ENCODE peak calls at places on chromosomes 12 and 14, in four cellular contexts. G is CD4-positive, CD25-positive, alpha-beta regulatory T cell; O is cardiac muscle cell; Y is A549. E is an unnamed sample.

GRCh38 chr12:78390920-78391319 is 473.7 kb upstream of the SYT1 start:
- DNase-seq in O (no peak), Y (no peak), G (no peak), E (no peak)

GRCh38 chr12:129887047-129887568 is 16.7 kb downstream of the TMEM132D start:
- DNase-seq in G (no peak), Y (no peak), O (no peak), E (no peak)

GRCh38 chr12:42705863-42706262 is 116.3 kb upstream of the PRICKLE1 start:
- DNase-seq in Y (no peak), O (peak; percentile 97), G (no peak), E (no peak)

GRCh38 chr12:100404769-100405407 is 48.0 kb downstream of the SLC17A8 start:
- DNase-seq in G (peak; percentile 47), Y (no peak), O (peak; percentile 54), E (peak; percentile 11)

GRCh38 chr12:74915718-74916117 is 293.9 kb downstream of the KCNC2 start:
- DNase-seq in Y (no peak), O (no peak), G (no peak), E (no peak)

GRCh38 chr14:51328089-51328941 is 88.3 kb downstream of the TMX1 start:
- DNase-seq in Y (no peak), G (peak; percentile 68), O (peak; percentile 56), E (no peak)

GRCh38 chr12:132530451-132530850 is 40.5 kb downstream of the FBRSL1 start:
- DNase-seq in O (no peak), G (no peak), Y (no peak), E (no peak)

GRCh38 chr12:115942346-115942745 is 335.1 kb downstream of the MED13L start:
- DNase-seq in Y (no peak), G (no peak), O (no peak), E (no peak)

GRCh38 chr14:100586520-100587247 is 533 bp downstream of the BEGAIN start:
- DNase-seq in O (peak; percentile 38), G (no peak), Y (peak; percentile 51), E (no peak)

GRCh38 chr12:4272976-4273650 is 449 bp upstream of the CCND2 start:
- DNase-seq in Y (no peak), O (no peak), G (peak; percentile 64), E (no peak)

DNA sequence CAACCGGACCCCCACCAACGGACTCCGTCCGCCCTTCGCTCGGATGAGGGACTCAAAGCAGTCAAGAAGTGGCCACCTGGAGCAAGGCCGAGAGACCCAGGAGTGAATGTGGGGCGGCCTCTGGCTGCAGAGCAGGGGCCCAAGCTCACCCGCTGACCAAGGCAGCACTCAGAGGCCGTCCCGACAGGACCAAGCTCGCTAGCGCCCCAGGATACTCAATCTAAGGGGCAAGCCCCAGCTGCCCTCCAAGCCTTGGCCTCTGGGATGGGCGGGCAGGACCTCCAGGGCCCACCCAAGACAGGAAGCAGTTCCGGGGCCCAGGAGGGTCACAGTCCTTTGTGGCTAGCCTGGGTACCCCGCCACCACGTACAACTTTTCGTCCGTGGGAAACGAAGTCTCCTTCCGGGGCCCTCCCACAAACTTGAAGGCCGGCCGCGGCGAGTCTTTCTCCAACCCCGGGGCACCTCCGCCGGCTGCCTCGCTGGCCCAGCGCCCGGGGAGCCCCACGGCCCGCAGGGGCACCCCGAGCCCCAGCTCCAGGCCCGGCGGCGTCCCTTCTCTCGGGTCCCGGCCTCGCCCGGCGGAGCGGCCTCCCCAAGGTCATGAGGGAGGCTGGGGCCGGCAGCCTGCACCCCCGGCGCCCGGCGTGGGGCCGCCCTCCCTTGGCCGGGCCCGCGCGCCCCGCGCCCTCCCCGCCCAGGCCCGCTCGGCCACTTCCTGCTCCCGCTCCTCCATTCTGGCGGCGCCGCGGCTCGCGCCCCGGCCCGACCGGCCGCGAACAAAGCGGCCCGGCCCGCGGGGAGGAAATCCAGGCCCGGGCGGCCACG is 694 bp downstream of the AKT1 start:
- DNase-seq in G (peak; percentile 45), O (peak; percentile 32), Y (no peak), E (no peak)
- H3K4me1 ChIP-seq in G (peaks cover 33% of the 10 kb centered on the region), O (peaks cover 32% of the 10 kb centered on the region), Y (peaks cover 43% of the 10 kb centered on the region), E (peaks cover 19% of the 10 kb centered on the region)

GRCh38 chr14:64718762-64719161 is 14.5 kb downstream of the PLEKHG3 start:
- DNase-seq in Y (no peak), G (no peak), O (no peak), E (no peak)

GRCh38 chr14:64715628-64716412 is 11.6 kb downstream of the PLEKHG3 start:
- DNase-seq in O (no peak), G (no peak), Y (no peak), E (no peak)

GRCh38 chr14:64719601-64720000 is 15.4 kb downstream of the PLEKHG3 start:
- DNase-seq in G (no peak), Y (no peak), O (no peak), E (no peak)

GRCh38 chr14:64720190-64720589 is 16.0 kb downstream of the PLEKHG3 start:
- DNase-seq in Y (peak; percentile 91), O (no peak), G (no peak), E (no peak)

GRCh38 chr14:64717870-64718269 is 13.6 kb downstream of the PLEKHG3 start:
- DNase-seq in O (no peak), Y (no peak), G (no peak), E (no peak)
- H3K4me1 ChIP-seq in O (peaks cover 25% of the 10 kb centered on the region), Y (peaks cover 77% of the 10 kb centered on the region), G (peaks cover 23% of the 10 kb centered on the region), E (no peaks in the 10 kb centered on the region)

GRCh38 chr14:59356298-59356697 is 108.9 kb downstream of the GPR135 start:
- DNase-seq in O (no peak), Y (no peak), G (no peak), E (no peak)
- H3K4me1 ChIP-seq in O (peaks cover 50% of the 10 kb centered on the region), Y (peaks cover 38% of the 10 kb centered on the region), G (no peaks in the 10 kb centered on the region), E (peaks cover 46% of the 10 kb centered on the region)

GRCh38 chr12:13101854-13102375 is 1.6 kb downstream of the GSG1 start:
- DNase-seq in O (peak; percentile 32), G (peak; percentile 38), Y (peak; percentile 64), E (no peak)

GRCh38 chr12:13100882-13101769 is 2.3 kb downstream of the GSG1 start:
- DNase-seq in G (peak; percentile 93), Y (peak; percentile 83), O (peak; percentile 97), E (no peak)

GRCh38 chr12:13100610-13100881 is 2.9 kb downstream of the GSG1 start:
- DNase-seq in G (no peak), Y (no peak), O (no peak), E (no peak)

GRCh38 chr12:13099066-13099909 is 4.2 kb downstream of the GSG1 start:
- DNase-seq in O (peak; percentile 20), Y (no peak), G (no peak), E (no peak)

DNA sequence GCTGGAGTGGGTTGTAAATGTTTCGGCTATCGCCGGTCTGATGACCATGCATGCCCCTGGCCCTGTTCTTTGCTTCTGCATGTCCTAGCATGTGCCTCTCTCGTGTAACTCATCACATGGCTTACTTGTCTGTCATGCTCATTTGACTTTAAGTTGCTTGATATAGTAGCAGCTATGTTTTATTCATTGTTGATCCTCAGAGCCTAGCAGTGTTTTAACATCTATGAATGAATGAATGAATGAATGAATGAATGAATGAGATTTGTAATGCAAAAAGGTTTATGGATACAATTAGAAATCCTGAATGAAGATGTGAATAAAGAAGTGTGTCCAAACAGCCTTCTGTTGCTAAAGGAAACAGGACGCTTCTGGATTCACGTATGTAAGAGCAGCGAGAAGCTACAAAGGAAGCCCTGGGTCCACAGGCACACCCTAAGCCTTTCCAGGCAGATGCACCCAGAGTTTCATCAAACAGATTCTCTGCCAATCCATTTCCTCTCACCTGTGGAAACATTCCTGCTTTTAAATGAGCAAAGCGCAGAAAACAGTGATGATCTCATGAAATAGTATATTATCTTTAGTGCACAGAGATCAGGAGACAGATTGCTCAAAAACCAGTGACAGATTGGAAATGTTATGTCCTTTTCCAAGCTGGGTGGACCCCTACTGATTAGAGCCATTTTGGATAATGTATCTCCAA is 3.4 kb downstream of the GSG1 start:
- DNase-seq in G (no peak), O (no peak), Y (no peak), E (no peak)
- H3K4me1 ChIP-seq in G (peaks cover 34% of the 10 kb centered on the region), O (no peaks in the 10 kb centered on the region), Y (peaks cover 58% of the 10 kb centered on the region), E (peaks cover 14% of the 10 kb centered on the region)

DNA sequence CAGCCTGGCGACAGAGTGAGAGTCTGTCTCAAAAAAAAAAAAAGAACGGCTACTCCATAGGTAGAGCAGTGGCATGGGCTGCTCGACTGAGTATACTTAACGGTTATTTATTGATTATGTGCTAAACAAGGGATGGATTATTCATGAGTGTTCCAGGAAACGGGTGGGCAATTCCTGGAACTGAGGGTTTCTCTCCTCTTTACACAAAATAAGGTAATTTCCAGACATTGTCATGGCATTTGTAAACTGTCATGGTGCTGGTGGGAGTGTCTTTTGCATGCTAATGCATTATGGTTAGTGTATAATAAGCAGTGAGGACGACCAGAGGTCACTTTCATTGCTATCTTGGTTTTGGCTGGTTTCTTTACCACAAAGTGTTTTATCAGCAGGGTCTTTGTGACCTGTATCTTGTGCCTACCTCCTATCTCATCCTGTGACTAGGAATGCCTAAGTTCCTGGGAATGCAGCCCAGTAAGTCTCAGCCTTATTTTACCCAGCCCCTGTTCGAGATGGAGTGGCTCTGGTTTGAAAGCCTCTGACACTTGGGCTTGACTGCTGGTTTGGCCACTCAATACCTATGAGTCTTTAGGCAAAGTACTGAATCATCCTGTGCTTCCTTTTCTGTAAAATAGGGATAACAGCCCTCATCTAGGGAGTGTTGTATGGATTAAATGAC is 3.2 kb downstream of the DGLUCY start:
- DNase-seq in O (no peak), G (peak; percentile 88), Y (no peak), E (no peak)
- H3K4me1 ChIP-seq in O (peaks cover 9% of the 10 kb centered on the region), G (peaks cover 77% of the 10 kb centered on the region), Y (peaks cover 29% of the 10 kb centered on the region), E (peaks cover 15% of the 10 kb centered on the region)

E was measured in GM12878.